ENCODE peak calls at places on chromosomes 4 and X, in four cellular contexts. J, W, F and G are unnamed samples.

GRCh38 chr4:28558871-28559270 is 1698.2 kb downstream of the STIM2 start:
- DNase-seq in J (no peak), W (no peak), F (no peak), G (no peak)

GRCh38 chrX:15566244-15566643 is 34.5 kb downstream of the ACE2 start:
- DNase-seq in J (no peak), W (no peak), F (no peak), G (no peak)

GRCh38 chr4:40540801-40541200 is 88.9 kb downstream of the RBM47 start:
- DNase-seq in J (no peak), W (no peak), F (no peak), G (no peak)

GRCh38 chr4:127204326-127204725 is 428.4 kb upstream of the INTU start:
- DNase-seq in J (no peak), W (no peak), F (no peak), G (no peak)

GRCh38 chrX:97039363-97040029 is 155.8 kb downstream of the RPA4 start:
- DNase-seq in J (no peak), W (no peak), F (peak), G (peak)

GRCh38 chr4:2366252-2367192 is 51.9 kb downstream of the ZFYVE28 start:
- DNase-seq in J (no peak), W (no peak), F (no peak), G (no peak)

GRCh38 chr4:115145393-115146160 is 32.2 kb upstream of the NDST4 start:
- DNase-seq in J (no peak), W (no peak), F (no peak), G (peak)

GRCh38 chrX:41553688-41554087 is 106.5 kb downstream of the NYX start:
- DNase-seq in J (no peak), W (no peak), F (no peak), G (no peak)

GRCh38 chr4:8393593-8394038 is 46.9 kb downstream of the ACOX3 start:
- DNase-seq in J (no peak), W (no peak), F (no peak), G (peak)

GRCh38 chr4:54687887-54688841 is 30.4 kb downstream of the KIT start:
- DNase-seq in J (no peak), W (no peak), F (no peak), G (no peak)

GRCh38 chrX:127884921-127885320 is 167.3 kb downstream of the ACTRT1 start:
- DNase-seq in J (no peak), W (no peak), F (no peak), G (no peak)

GRCh38 chr4:172995161-172995560 is 173.4 kb upstream of the GALNT7 start:
- DNase-seq in J (no peak), W (no peak), F (no peak), G (no peak)

GRCh38 chrX:96480081-96480480 is 204.6 kb upstream of the DIAPH2 start:
- DNase-seq in J (no peak), W (no peak), F (no peak), G (no peak)

GRCh38 chrX:39953879-39954278 is 143.9 kb downstream of the BCOR start:
- DNase-seq in J (peak), W (no peak), F (no peak), G (peak)
- TF ChIP-seq POLR2AphosphoS5 in J (no peak), W (no peak), F (no peak), G (peak)

GRCh38 chr4:85745939-85746338 is 271.0 kb downstream of the ARHGAP24 start:
- DNase-seq in J (no peak), W (no peak), F (no peak), G (no peak)

GRCh38 chr4:85747871-85748491 is 273.0 kb downstream of the ARHGAP24 start:
- DNase-seq in J (peak), W (no peak), F (no peak), G (peak)

GRCh38 chr4:85744950-85745349 is 270.0 kb downstream of the ARHGAP24 start:
- DNase-seq in J (no peak), W (no peak), F (no peak), G (no peak)

GRCh38 chr4:85751907-85752306 is 277.0 kb downstream of the ARHGAP24 start:
- DNase-seq in J (no peak), W (no peak), F (no peak), G (no peak)

GRCh38 chr4:85748654-85749053 is 273.7 kb downstream of the ARHGAP24 start:
- DNase-seq in J (no peak), W (no peak), F (no peak), G (no peak)
- TF ChIP-seq EP300 in J (no peak), W (no peak), F (no peak), G (no peak)

GRCh38 chr4:5237086-5237485 is 185.8 kb downstream of the STK32B start:
- DNase-seq in J (no peak), W (no peak), F (no peak), G (no peak)

GRCh38 chr4:5238106-5238505 is 186.8 kb downstream of the STK32B start:
- DNase-seq in J (no peak), W (no peak), F (no peak), G (no peak)

GRCh38 chr4:5232549-5232948 is 181.3 kb downstream of the STK32B start:
- DNase-seq in J (no peak), W (no peak), F (no peak), G (no peak)
- TF ChIP-seq POLR2AphosphoS5 in J (no peak), W (no peak), F (no peak), G (no peak)

DNA sequence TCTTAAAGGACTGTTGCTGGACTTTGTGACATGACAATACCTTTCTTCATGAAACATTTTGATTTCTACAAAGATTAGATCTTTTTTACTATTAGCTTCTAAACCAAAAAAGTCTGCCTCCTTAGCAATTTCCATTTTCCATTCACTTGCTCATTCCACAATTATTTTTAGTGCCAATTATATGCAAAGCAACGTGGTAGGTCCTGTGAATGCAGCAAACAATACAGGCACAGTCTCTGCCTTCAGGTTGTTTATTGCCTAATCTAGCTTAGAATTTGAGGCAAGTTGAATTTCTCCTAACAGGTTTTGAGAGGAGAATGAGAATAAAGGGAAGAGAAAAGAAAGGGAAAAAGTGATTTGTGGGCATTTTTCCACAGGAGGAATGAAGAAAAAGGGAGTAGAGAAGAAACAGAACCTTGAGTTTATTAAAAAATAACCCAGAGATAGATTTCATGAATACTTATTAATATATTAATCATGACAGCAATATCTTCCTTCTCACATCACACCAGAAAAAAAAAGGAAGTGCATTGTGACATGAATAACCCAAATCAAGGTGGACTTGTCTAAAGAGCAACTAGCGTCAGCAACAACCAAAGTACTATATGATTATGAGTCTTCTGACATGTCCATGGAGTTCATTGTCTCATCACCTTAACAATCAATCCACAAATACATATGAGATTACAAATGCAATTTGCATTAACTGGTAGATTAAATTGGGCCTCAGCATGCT is 16.3 kb upstream of the FRYL start:
- DNase-seq in J (no peak), W (no peak), F (no peak), G (no peak)
- TF ChIP-seq EP300 in J (no peak), W (no peak), F (no peak), G (no peak)